ENCODE peak calls at places on chromosomes 7 and 10, in eight cellular contexts. One of them, this sample, is unnamed. For H3K36me3, the result is how much of the 10 kb centered on the place peaks cover.

GRCh38 chr10:108598831-108599230 is 1324.5 kb downstream of the XPNPEP1 start:
- DNase-seq in neural progenitor cell: no peak
- DNase-seq in BE2C: no peak
- DNase-seq in HCT116: no peak
- DNase-seq in OCI-LY7: no peak
- DNase-seq in PC-3: peak
- DNase-seq in fibroblast of lung: no peak
- DNase-seq in ovary: no peak
- DNase-seq in this sample: no peak

GRCh38 chr7:128781126-128781525 is 5.5 kb upstream of the OPN1SW start:
- DNase-seq in neural progenitor cell: no peak
- DNase-seq in BE2C: no peak
- DNase-seq in HCT116: no peak
- DNase-seq in OCI-LY7: no peak
- DNase-seq in PC-3: no peak
- DNase-seq in fibroblast of lung: no peak
- DNase-seq in ovary: no peak
- DNase-seq in this sample: no peak

GRCh38 chr10:18159596-18159995 is 19.4 kb downstream of the CACNB2 start:
- DNase-seq in neural progenitor cell: no peak
- DNase-seq in BE2C: no peak
- DNase-seq in HCT116: no peak
- DNase-seq in OCI-LY7: no peak
- DNase-seq in PC-3: no peak
- DNase-seq in fibroblast of lung: peak
- DNase-seq in ovary: no peak
- DNase-seq in this sample: no peak

GRCh38 chr7:23247602-23248335 is 1.2 kb downstream of the GPNMB start:
- DNase-seq in neural progenitor cell: peak
- DNase-seq in BE2C: no peak
- DNase-seq in HCT116: no peak
- DNase-seq in OCI-LY7: no peak
- DNase-seq in PC-3: no peak
- DNase-seq in fibroblast of lung: no peak
- DNase-seq in ovary: no peak
- DNase-seq in this sample: no peak

GRCh38 chr7:93544686-93545085 is 29.8 kb downstream of the CALCR start:
- DNase-seq in neural progenitor cell: no peak
- DNase-seq in BE2C: no peak
- DNase-seq in HCT116: no peak
- DNase-seq in OCI-LY7: no peak
- DNase-seq in PC-3: no peak
- DNase-seq in fibroblast of lung: no peak
- DNase-seq in ovary: no peak
- DNase-seq in this sample: no peak

GRCh38 chr10:107914450-107915276 is 750.2 kb upstream of the SORCS1 start:
- DNase-seq in neural progenitor cell: peak
- DNase-seq in BE2C: peak
- DNase-seq in HCT116: no peak
- DNase-seq in OCI-LY7: no peak
- DNase-seq in PC-3: no peak
- DNase-seq in fibroblast of lung: peak
- DNase-seq in ovary: no peak
- DNase-seq in this sample: peak

GRCh38 chr7:116524609-116525297 is at the start of gene CAV1:
- DNase-seq in neural progenitor cell: peak
- DNase-seq in BE2C: no peak
- DNase-seq in HCT116: peak
- DNase-seq in OCI-LY7: no peak
- DNase-seq in PC-3: peak
- DNase-seq in fibroblast of lung: peak
- DNase-seq in ovary: peak
- DNase-seq in this sample: peak

GRCh38 chr7:69599211-69599878 is 1.1 kb downstream of the AUTS2 start:
- DNase-seq in neural progenitor cell: peak
- DNase-seq in BE2C: peak
- DNase-seq in HCT116: no peak
- DNase-seq in OCI-LY7: peak
- DNase-seq in PC-3: no peak
- DNase-seq in fibroblast of lung: peak
- DNase-seq in ovary: peak
- DNase-seq in this sample: peak

GRCh38 chr7:32221756-32222155 is 151.5 kb upstream of the PDE1C start:
- DNase-seq in neural progenitor cell: no peak
- DNase-seq in BE2C: no peak
- DNase-seq in HCT116: no peak
- DNase-seq in OCI-LY7: no peak
- DNase-seq in PC-3: no peak
- DNase-seq in fibroblast of lung: no peak
- DNase-seq in ovary: no peak
- DNase-seq in this sample: no peak

GRCh38 chr7:1058821-1059199 is 14.5 kb downstream of the GPR146 start:
- DNase-seq in neural progenitor cell: peak
- DNase-seq in BE2C: no peak
- DNase-seq in HCT116: no peak
- DNase-seq in OCI-LY7: peak
- DNase-seq in PC-3: no peak
- DNase-seq in fibroblast of lung: peak
- DNase-seq in ovary: no peak
- DNase-seq in this sample: no peak

GRCh38 chr7:924541-925231 is 29.8 kb downstream of the ADAP1 start:
- DNase-seq in neural progenitor cell: no peak
- DNase-seq in BE2C: no peak
- DNase-seq in HCT116: no peak
- DNase-seq in OCI-LY7: no peak
- DNase-seq in PC-3: no peak
- DNase-seq in fibroblast of lung: no peak
- DNase-seq in ovary: peak
- DNase-seq in this sample: peak

GRCh38 chr7:23971031-23971430 is 261.0 kb downstream of the STK31 start:
- DNase-seq in neural progenitor cell: no peak
- DNase-seq in BE2C: no peak
- DNase-seq in HCT116: no peak
- DNase-seq in OCI-LY7: no peak
- DNase-seq in PC-3: peak
- DNase-seq in fibroblast of lung: no peak
- DNase-seq in ovary: no peak
- DNase-seq in this sample: no peak

GRCh38 chr10:1369197-1369596 is 313.0 kb downstream of the WDR37 start:
- DNase-seq in neural progenitor cell: peak
- DNase-seq in BE2C: no peak
- DNase-seq in HCT116: no peak
- DNase-seq in OCI-LY7: no peak
- DNase-seq in PC-3: no peak
- DNase-seq in fibroblast of lung: no peak
- DNase-seq in ovary: no peak
- DNase-seq in this sample: no peak

GRCh38 chr10:1367938-1368697 is 311.9 kb downstream of the WDR37 start:
- DNase-seq in neural progenitor cell: no peak
- DNase-seq in BE2C: no peak
- DNase-seq in HCT116: no peak
- DNase-seq in OCI-LY7: no peak
- DNase-seq in PC-3: no peak
- DNase-seq in fibroblast of lung: no peak
- DNase-seq in ovary: no peak
- DNase-seq in this sample: no peak

GRCh38 chr10:1370298-1370697 is 314.1 kb downstream of the WDR37 start:
- DNase-seq in neural progenitor cell: no peak
- DNase-seq in BE2C: no peak
- DNase-seq in HCT116: no peak
- DNase-seq in OCI-LY7: no peak
- DNase-seq in PC-3: no peak
- DNase-seq in fibroblast of lung: no peak
- DNase-seq in ovary: no peak
- DNase-seq in this sample: no peak

GRCh38 chr10:1369665-1370064 is 313.5 kb downstream of the WDR37 start:
- DNase-seq in neural progenitor cell: no peak
- DNase-seq in BE2C: no peak
- DNase-seq in HCT116: no peak
- DNase-seq in OCI-LY7: no peak
- DNase-seq in PC-3: no peak
- DNase-seq in fibroblast of lung: no peak
- DNase-seq in ovary: no peak
- DNase-seq in this sample: no peak

DNA sequence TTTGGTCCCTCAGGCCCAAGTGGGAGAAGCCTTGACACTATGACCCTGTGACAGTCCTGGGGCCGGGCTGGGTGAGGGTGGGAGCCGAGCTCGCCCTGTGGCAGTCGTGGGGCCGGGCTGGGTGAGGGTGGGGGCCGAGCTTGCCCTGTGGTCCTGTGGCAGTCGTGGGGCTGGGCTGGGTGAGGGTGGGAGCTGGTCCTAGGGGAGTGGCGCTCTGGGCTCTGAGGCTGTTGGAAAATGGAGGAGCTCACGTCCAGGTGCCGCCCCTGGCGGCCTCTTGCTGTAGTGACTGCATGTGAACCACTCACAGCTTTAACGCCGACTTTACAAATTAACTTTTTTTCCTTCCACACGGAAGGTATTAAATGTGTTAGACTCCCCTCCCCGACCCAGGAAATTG is 312.6 kb downstream of the WDR37 start:
- DNase-seq in neural progenitor cell: peak
- DNase-seq in BE2C: peak
- DNase-seq in HCT116: peak
- DNase-seq in OCI-LY7: peak
- DNase-seq in PC-3: peak
- DNase-seq in fibroblast of lung: peak
- DNase-seq in ovary: no peak
- DNase-seq in this sample: no peak
- TF ChIP-seq CTCF in neural progenitor cell: peak
- TF ChIP-seq CTCF in BE2C: peak
- TF ChIP-seq CTCF in HCT116: peak
- TF ChIP-seq CTCF in OCI-LY7: peak
- TF ChIP-seq CTCF in PC-3: no peak
- TF ChIP-seq CTCF in fibroblast of lung: no peak
- TF ChIP-seq CTCF in ovary: no peak
- TF ChIP-seq CTCF in this sample: peak

GRCh38 chr10:5941579-5941978 is 35.8 kb downstream of the IL15RA start:
- DNase-seq in neural progenitor cell: no peak
- DNase-seq in BE2C: no peak
- DNase-seq in HCT116: no peak
- DNase-seq in OCI-LY7: no peak
- DNase-seq in PC-3: no peak
- DNase-seq in fibroblast of lung: no peak
- DNase-seq in ovary: no peak
- DNase-seq in this sample: no peak
- H3K4me3 ChIP-seq in neural progenitor cell: no peak
- H3K4me3 ChIP-seq in BE2C: no peak
- H3K4me3 ChIP-seq in HCT116: no peak
- H3K4me3 ChIP-seq in OCI-LY7: no peak
- H3K4me3 ChIP-seq in PC-3: no peak
- H3K4me3 ChIP-seq in fibroblast of lung: no peak
- H3K4me3 ChIP-seq in ovary: no peak
- H3K4me3 ChIP-seq in this sample: no peak

DNA sequence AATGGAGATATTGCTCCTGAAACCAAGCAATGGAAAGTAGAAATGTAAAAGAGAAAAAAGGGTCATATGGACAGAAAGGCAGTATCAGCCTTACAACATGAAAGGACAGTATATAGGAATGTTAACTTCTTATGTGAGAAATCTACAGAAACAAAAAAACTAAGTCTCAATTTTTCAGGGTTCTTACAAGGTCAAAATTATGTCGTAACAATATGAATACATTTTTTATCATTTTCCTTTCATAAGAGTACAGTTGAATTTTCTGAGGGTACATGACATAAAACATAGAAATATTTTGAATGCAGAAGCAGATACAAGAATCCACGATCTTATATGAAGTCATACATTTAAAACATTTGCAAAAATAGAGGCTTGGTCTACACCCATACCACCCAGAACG is 10.7 kb downstream of the DNA2 start:
- DNase-seq in neural progenitor cell: no peak
- DNase-seq in BE2C: no peak
- DNase-seq in HCT116: no peak
- DNase-seq in OCI-LY7: no peak
- DNase-seq in PC-3: no peak
- DNase-seq in fibroblast of lung: no peak
- DNase-seq in ovary: no peak
- DNase-seq in this sample: no peak
- H3K36me3 ChIP-seq in neural progenitor cell: under half
- H3K36me3 ChIP-seq in BE2C: half or more
- H3K36me3 ChIP-seq in HCT116: under half
- H3K36me3 ChIP-seq in OCI-LY7: half or more
- H3K36me3 ChIP-seq in PC-3: half or more
- H3K36me3 ChIP-seq in fibroblast of lung: under half
- H3K36me3 ChIP-seq in ovary: under half
- H3K36me3 ChIP-seq in this sample: under half

DNA sequence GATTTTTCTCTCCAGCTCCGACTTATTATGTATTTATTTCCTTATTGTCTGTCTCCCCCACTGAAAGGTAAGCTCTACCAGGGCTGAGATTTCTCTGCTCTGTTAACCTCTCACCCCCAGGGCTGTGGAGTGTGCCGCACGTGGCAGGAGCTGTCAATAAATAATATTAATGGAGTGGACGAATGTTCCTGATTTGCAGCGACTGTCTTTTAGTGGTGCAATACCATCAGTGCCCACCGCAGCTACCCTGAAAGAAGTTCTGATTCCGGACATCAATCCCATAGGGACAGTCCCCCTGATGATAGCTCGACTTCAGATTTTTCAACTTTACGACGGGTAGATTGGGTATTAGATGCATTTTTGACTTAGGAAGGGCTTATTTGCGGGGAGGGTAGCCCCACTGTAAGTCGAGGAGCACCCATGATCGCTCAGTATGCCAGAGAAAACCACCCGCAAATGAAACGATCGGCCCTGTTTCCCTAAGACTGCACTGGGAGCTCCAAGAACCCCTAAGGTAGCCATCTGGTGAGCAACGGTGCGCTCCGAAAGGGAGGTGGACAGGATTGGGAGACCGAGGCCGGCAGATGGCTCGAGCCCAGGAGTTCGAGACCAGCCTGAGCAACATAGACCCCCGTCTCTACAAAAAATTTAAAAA is 986 bp upstream of the PPP2R2D start:
- DNase-seq in neural progenitor cell: peak
- DNase-seq in BE2C: no peak
- DNase-seq in HCT116: no peak
- DNase-seq in OCI-LY7: peak
- DNase-seq in PC-3: no peak
- DNase-seq in fibroblast of lung: no peak
- DNase-seq in ovary: no peak
- DNase-seq in this sample: no peak
- TF ChIP-seq CTCF in neural progenitor cell: peak
- TF ChIP-seq CTCF in BE2C: peak
- TF ChIP-seq CTCF in HCT116: no peak
- TF ChIP-seq CTCF in OCI-LY7: peak
- TF ChIP-seq CTCF in PC-3: peak
- TF ChIP-seq CTCF in fibroblast of lung: no peak
- TF ChIP-seq CTCF in ovary: no peak
- TF ChIP-seq CTCF in this sample: no peak

DNA sequence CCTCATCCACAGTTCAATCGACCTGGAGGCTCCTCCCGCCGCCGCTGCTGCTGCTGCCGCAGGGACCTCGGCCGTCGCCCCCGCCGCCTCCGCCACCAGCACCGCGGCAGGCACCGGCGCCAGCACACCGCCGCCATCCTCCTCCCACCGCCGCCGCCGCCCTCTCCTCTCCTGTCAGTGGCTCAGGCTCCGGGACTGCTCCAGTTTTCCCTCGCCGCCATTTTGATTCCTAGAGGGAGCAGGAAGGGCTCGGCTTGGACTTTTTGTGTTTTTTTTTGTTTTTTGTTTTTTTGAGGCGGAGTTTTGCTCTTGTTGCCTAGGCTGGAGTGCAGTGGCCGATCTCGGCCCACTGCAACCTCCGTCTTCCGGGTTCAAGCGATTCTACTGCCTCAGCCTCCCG is 3.0 kb upstream of the MCM10 start:
- DNase-seq in neural progenitor cell: peak
- DNase-seq in BE2C: peak
- DNase-seq in HCT116: no peak
- DNase-seq in OCI-LY7: no peak
- DNase-seq in PC-3: no peak
- DNase-seq in fibroblast of lung: no peak
- DNase-seq in ovary: no peak
- DNase-seq in this sample: no peak
- H3K4me3 ChIP-seq in neural progenitor cell: no peak
- H3K4me3 ChIP-seq in BE2C: no peak
- H3K4me3 ChIP-seq in HCT116: no peak
- H3K4me3 ChIP-seq in OCI-LY7: peak
- H3K4me3 ChIP-seq in PC-3: no peak
- H3K4me3 ChIP-seq in fibroblast of lung: peak
- H3K4me3 ChIP-seq in ovary: peak
- H3K4me3 ChIP-seq in this sample: no peak